ENCODE peak calls at places on chromosomes 1 and 21, in seven cellular contexts. V, M, Z, P, I, K and T are unnamed samples.

GRCh38 chr21:45514311-45515021 is 27.8 kb downstream of the SLC19A1 start:
- DNase-seq in V (no peak), M (no peak), K (no peak), Z (no peak), I (no peak), P (peak), T (peak)

GRCh38 chr1:53527368-53527767 is 68.2 kb downstream of the DMRTB1 start:
- DNase-seq in P (no peak), I (no peak), K (no peak), Z (no peak), V (no peak), M (no peak), T (no peak)

GRCh38 chr1:11059166-11059989 is 440 bp downstream of the SRM start:
- DNase-seq in I (no peak), P (no peak), K (no peak), M (no peak), V (no peak), Z (peak), T (no peak)

GRCh38 chr1:1346501-1346890 is 2.7 kb downstream of the DVL1 start:
- DNase-seq in V (no peak), P (no peak), K (no peak), Z (no peak), I (no peak), M (no peak), T (no peak)

GRCh38 chr1:44962729-44963128 is 23.7 kb downstream of the EIF2B3 start:
- DNase-seq in I (no peak), M (no peak), V (no peak), Z (no peak), P (no peak), K (no peak), T (no peak)

GRCh38 chr1:101275672-101276071 is 38.9 kb downstream of the S1PR1 start:
- DNase-seq in I (no peak), M (no peak), P (no peak), V (no peak), K (no peak), Z (no peak), T (no peak)

GRCh38 chr1:17671314-17671705 is 83.8 kb upstream of the ACTL8 start:
- DNase-seq in P (no peak), K (no peak), V (no peak), Z (no peak), M (no peak), I (no peak), T (no peak)

GRCh38 chr1:47460040-47460439 is 22.2 kb downstream of the FOXD2 start:
- DNase-seq in V (no peak), K (no peak), Z (no peak), I (no peak), P (no peak), M (no peak), T (no peak)

GRCh38 chr1:115641762-115642167 is at the start of gene VANGL1:
- DNase-seq in I (peak), K (peak), Z (peak), M (peak), P (peak), V (peak), T (no peak)

GRCh38 chr1:180964056-180964455 is 51.4 kb downstream of the KIAA1614 start:
- DNase-seq in I (no peak), M (no peak), V (no peak), P (no peak), Z (no peak), K (no peak), T (no peak)

DNA sequence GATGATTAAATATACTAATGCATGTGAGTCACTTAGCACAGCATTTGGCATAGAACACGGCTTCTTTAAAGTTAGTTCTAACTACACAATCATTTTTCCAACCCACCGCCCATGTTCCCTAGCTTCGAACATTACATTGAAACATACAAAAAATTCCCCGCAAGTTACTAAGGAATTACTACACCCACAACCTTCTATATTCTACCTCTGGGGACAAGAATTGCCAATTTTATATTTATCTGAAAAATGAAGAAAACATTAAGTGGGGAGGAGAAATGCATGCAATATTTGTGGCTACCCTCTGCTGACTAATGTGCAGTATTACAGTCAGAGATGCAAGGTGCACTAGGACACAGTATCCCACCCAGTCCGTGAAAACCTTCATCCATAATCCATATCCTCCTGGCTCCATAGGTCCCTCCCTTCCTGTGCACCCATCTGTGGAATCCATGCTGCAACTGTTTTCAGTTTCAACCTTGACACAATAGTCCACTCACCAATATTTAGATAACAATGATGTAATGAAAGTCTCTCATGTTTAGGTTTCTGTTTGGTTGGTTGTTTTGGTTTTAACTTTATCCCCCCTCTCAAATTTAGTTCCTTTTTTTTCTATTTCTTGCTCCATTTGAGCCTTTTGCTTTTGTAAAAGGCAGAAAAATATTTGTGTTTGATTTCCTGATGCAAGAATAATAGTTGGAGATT is 31.6 kb downstream of the RGS5 start:
- DNase-seq in M (peak), Z (peak), P (no peak), V (no peak), I (no peak), K (no peak), T (no peak)
- TF ChIP-seq CTCF in M (peak), Z (peak), P (peak), V (peak), I (no peak), K (peak), T (no peak)

GRCh38 chr1:155255243-155256100 is at the start of gene ENTREP3:
- DNase-seq in K (peak), I (peak), Z (peak), P (peak), M (peak), V (peak), T (no peak)
- TF ChIP-seq CTCF in K (no peak), I (no peak), Z (no peak), P (no peak), M (no peak), V (no peak), T (no peak)

GRCh38 chr1:241503444-241503843 is 16.1 kb downstream of the FH start:
- DNase-seq in K (no peak), P (no peak), I (no peak), V (no peak), Z (no peak), M (no peak), T (no peak)

GRCh38 chr1:241499910-241500309 is 19.6 kb downstream of the FH start:
- DNase-seq in Z (peak), K (peak), P (no peak), V (peak), I (no peak), M (peak), T (no peak)
- TF ChIP-seq CTCF in Z (peak), K (peak), P (peak), V (no peak), I (peak), M (peak), T (no peak)

DNA sequence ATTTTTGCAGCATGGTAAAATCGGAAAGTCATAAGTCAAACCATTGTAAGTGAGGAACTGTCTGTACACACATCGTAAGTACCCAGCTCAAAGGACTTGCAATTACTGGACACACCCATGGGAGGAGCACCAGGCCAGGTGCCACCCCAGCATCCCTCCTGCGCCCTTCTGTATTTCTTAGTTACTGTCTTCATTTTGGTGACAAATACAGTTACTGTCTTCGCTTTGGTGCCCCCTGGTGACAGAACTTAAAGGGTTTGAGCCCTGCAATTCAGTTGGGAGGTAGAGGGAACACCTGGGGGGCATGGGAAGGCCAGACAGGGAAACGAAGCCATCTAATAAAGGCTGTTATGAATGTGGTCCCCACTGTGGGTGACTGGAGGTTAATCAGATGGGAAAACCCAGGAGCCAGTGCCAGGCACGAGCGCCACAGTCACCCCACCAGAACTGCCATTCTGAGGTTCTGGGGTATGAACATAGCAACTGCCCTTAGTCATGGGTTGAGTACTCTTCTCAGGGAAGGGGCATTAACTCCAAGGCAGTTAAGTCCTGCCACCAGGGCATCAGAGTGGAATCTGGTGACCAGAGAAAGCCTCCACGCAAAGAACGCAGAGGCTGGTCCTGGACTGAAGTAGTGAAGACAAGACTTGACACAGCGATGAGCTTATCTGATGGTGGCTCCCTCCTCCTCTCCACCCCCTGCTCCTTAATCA is 612.9 kb downstream of the PTPRU start:
- DNase-seq in Z (peak), M (peak), K (no peak), I (peak), P (no peak), V (peak), T (no peak)
- TF ChIP-seq CTCF in Z (peak), M (peak), K (peak), I (peak), P (peak), V (peak), T (peak)

GRCh38 chr1:9099555-9099954 is 29.3 kb downstream of the GPR157 start:
- DNase-seq in Z (no peak), M (no peak), I (no peak), P (no peak), V (no peak), K (no peak), T (no peak)

GRCh38 chr1:9100471-9101043 is 28.3 kb downstream of the GPR157 start:
- DNase-seq in V (no peak), I (no peak), Z (peak), P (no peak), K (no peak), M (peak), T (no peak)

GRCh38 chr1:9105336-9105867 is 23.5 kb downstream of the GPR157 start:
- DNase-seq in V (no peak), M (no peak), I (no peak), P (no peak), Z (no peak), K (no peak), T (no peak)

GRCh38 chr1:9097947-9098705 is 28.7 kb upstream of the SLC2A5 start:
- DNase-seq in I (no peak), M (no peak), P (no peak), K (no peak), V (no peak), Z (no peak), T (no peak)

DNA sequence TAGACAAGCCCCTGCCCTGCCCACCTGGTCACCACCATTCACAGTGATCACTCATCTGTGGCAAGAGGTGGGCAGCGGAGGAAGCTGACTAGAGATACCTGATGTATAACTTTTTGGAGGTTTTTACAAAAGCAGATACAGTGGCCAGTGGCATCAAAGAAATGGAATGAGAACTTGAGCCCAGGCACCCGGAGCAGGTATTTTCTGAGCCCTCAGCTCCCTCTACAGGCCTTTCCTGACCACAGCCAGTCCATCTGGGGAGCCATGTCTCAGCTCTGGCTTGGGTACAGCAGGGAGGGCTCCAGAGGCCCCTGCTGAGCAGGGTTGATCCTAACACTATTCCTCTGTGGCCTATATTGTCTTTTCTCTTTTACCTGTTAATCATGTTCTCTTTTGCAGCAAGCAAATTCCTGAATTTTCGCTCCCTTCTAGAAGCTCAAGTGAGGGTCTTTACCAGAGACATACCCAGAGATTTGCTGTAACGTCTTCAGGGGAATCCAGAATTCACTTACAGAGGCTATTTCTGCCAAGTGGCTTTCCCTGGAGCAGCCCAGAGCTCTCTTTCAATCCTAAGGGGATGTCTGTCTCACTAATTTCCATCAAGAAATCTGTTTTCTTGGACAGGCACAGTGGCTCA is 27.3 kb downstream of the GPR157 start:
- DNase-seq in K (peak), Z (peak), V (peak), P (no peak), I (peak), M (peak), T (peak)
- TF ChIP-seq CTCF in K (peak), Z (peak), V (peak), P (peak), I (peak), M (peak), T (peak)